ENCODE peak calls at places on chromosomes 6 and 20, in six cellular contexts. O is K562, Q is H1, L is HepG2, S is GM12891, U is GM12878. H is an unnamed sample.

GRCh38 chr6:140627002-140627401 is 1252.6 kb upstream of the CITED2 start:
- DNase-seq in O (no peak), Q (no peak), L (no peak), S (no peak), U (no peak), H (no peak)

GRCh38 chr6:35562060-35562459 is 49.4 kb upstream of the TULP1 start:
- DNase-seq in O (peak), Q (no peak), L (no peak), S (no peak), U (no peak), H (no peak)

GRCh38 chr6:5030596-5031136 is 26.8 kb upstream of the RPP40 start:
- DNase-seq in O (peak), Q (peak), L (peak), S (peak), U (peak), H (peak)

GRCh38 chr6:140403020-140403419 is 1028.6 kb upstream of the CITED2 start:
- DNase-seq in O (no peak), Q (no peak), L (no peak), S (no peak), U (no peak), H (no peak)

GRCh38 chr6:32842690-32843089 is 1.2 kb downstream of the PSMB8 start:
- DNase-seq in O (no peak), Q (no peak), L (no peak), S (no peak), U (no peak), H (no peak)

GRCh38 chr6:117960906-117961700 is 54.0 kb downstream of the SLC35F1 start:
- DNase-seq in O (no peak), Q (no peak), L (no peak), S (no peak), U (no peak), H (no peak)

GRCh38 chr6:63317641-63318040 is 2.1 kb downstream of the LGSN start:
- DNase-seq in O (no peak), Q (no peak), L (no peak), S (no peak), U (no peak), H (no peak)

GRCh38 chr6:107670792-107671199 is 153.3 kb downstream of the SCML4 start:
- DNase-seq in O (no peak), Q (no peak), L (no peak), S (peak), U (peak), H (peak)

GRCh38 chr6:47303383-47303782 is 6.3 kb downstream of the TNFRSF21 start:
- DNase-seq in O (no peak), Q (no peak), L (no peak), S (no peak), U (no peak), H (no peak)

GRCh38 chr6:7136859-7137334 is 29.1 kb downstream of the RREB1 start:
- DNase-seq in O (peak), Q (no peak), L (no peak), S (no peak), U (peak), H (no peak)

GRCh38 chr20:32609371-32609773 is 24.2 kb upstream of the NOL4L start:
- DNase-seq in O (no peak), Q (no peak), L (no peak), S (no peak), U (no peak), H (no peak)

GRCh38 chr6:157229733-157230132 is 93.6 kb downstream of the TMEM242 start:
- DNase-seq in O (no peak), Q (no peak), L (no peak), S (no peak), U (no peak), H (no peak)

GRCh38 chr6:39059496-39060310 is 11.1 kb downstream of the GLP1R start:
- DNase-seq in O (no peak), Q (no peak), L (no peak), S (no peak), U (no peak), H (no peak)

GRCh38 chr20:63117661-63118302 is 98.1 kb downstream of the YTHDF1 start:
- DNase-seq in O (no peak), Q (no peak), L (no peak), S (no peak), U (no peak), H (no peak)

DNA sequence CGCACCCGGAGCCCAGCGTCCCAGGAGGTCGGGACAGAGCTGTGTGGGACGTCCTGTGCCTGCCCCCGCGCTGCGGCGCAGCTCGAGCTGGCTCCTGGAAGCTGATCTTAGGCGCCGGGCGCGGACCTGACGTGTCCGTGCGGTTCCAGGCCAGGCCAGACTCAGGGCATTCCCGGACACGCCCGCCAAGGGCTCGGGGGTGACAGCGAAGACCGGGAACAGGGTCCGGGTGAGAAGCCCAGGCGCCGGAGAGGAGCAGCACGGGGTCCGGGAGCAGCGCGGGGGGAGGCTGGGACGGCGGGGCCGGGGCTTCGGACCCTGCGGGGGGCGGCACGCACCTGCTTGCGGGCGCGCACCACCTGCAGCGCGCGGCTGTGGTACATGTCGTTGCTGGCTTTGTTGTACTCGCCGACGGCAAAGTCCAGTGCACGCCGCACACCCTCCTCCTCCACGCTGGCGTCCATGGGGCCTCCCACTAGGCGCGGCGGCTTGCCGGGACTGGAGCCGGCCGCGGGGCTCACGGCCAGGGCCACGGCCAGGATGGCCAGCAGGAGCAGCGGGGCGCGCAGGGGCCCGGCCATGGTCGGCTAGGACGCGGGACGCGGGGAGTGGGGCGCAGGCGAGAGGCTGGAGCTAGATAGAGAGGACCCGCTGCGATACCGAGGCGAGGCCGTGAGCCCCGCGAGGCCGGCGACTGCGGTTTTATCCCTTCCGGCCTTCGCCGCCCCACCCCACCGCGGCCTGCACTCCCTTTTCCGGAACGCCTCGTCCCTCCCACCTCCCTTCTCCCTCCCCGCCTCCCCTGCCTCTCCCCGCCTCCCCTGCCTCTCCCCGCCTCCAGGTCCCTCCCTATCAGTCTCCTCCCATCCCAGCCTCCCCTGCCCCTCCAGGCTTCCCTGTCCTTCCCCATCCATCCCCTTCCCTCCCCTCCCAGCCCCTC is at the start of gene CST3:
- DNase-seq in O (peak), Q (no peak), L (peak), S (peak), U (no peak), H (peak)
- TF ChIP-seq POLR2A in O (peak), Q (peak), L (peak), S (peak), U (peak), H (no peak)

GRCh38 chr20:4946585-4947378 is 54.5 kb downstream of the SLC23A2 start:
- DNase-seq in O (no peak), Q (no peak), L (no peak), S (no peak), U (peak), H (peak)
- TF ChIP-seq TAF1 in O (no peak), Q (no peak), L (no peak), S (no peak), U (no peak), H (no peak)

DNA sequence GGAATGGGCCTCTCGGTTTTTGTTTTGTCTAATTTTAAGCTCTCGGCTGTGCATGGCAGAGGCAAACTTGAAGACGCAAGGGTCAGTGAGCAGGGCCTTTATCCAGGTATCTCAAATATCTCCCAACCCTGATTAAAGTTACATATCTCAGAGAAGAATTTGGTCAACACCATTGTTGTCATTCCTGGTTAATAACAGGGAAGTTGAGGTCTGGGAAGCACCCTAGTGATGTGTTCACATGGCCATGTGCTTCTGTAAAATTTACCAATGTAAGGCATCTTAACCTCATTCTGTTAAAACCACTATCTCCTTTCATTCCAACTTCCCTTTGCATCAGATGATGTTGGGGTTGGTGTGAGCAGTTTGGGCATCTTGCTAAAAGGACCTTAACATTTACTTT is 4.0 kb upstream of the FAM110A start:
- DNase-seq in O (no peak), Q (no peak), L (no peak), S (no peak), U (no peak), H (no peak)
- TF ChIP-seq POLR2A in O (no peak), Q (no peak), L (no peak), S (no peak), U (no peak), H (no peak)

GRCh38 chr20:39144757-39145156 is 182.6 kb downstream of the DHX35 start:
- DNase-seq in O (no peak), Q (no peak), L (peak), S (no peak), U (no peak), H (no peak)
- TF ChIP-seq TAF1 in O (no peak), Q (no peak), L (no peak), S (no peak), U (no peak), H (no peak)

GRCh38 chr20:54209216-54209813 is 1.4 kb downstream of the PFDN4 start:
- DNase-seq in O (no peak), Q (no peak), L (peak), S (no peak), U (no peak), H (no peak)

GRCh38 chr20:54208492-54209044 is 681 bp downstream of the PFDN4 start:
- DNase-seq in O (peak), Q (no peak), L (peak), S (no peak), U (no peak), H (no peak)

GRCh38 chr20:54204063-54204462 is 3.8 kb upstream of the PFDN4 start:
- DNase-seq in O (no peak), Q (no peak), L (peak), S (no peak), U (no peak), H (no peak)

GRCh38 chr20:54207053-54207742 is 689 bp upstream of the PFDN4 start:
- DNase-seq in O (no peak), Q (no peak), L (no peak), S (no peak), U (no peak), H (no peak)

DNA sequence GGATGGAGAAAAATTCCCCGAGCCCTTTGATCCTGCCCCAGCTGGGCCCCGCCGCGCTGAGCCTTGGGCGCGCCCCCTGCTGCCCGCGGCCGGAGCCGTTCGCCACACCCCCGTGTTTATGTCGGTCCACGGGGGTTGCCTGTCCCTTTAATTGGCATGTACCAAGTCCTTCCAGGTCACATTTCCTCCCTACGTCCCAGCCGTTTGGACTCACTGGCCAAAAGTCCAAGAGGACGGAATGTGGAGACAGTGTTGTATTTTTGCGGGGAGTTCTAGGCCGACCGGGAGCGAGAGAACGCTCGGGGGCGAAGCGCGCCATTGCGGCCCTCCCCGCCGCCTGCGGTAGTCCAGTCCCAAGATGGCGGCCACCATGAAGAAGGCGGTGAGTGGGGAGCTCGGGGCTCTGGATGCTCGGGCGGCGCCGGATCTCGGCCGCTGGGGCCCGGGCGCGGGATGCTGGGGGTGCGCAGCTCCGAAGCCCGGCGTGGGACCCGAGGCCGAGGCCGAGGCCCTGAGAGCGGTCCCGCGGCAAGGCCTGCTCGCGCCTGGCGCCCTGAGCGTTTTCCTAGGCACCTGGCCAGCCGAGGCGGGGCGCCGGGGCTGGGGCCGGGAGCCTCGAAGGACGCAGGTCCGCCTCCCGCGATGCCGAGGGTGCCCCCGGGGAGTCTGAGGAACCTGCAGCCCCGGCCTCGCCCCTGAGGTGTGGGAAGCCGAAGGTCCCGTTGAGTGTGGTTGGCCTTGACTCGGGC is at the start of gene PFDN4:
- DNase-seq in O (peak), Q (peak), L (peak), S (peak), U (peak), H (peak)
- TF ChIP-seq POLR2A in O (peak), Q (peak), L (peak), S (peak), U (peak), H (peak)

H was measured in GM12892.